ENCODE peak calls at places on chromosomes 13 and 19, in ten cellular contexts. M is T-helper 2 cell; G is natural killer cell; Q is A172; T is stimulated activated CD4-positive, alpha-beta T cell treated with anti-CD3 and anti-CD28 coated beads, Interleukin-12 subunit alpha, Interleukin-12 subunit beta, amount 100 ng/mL, for 4 hours; D is ELR; W is Jurkat, Clone E6-1; I is heart right ventricle; H is GF-D8; A is colonic mucosa. L is an unnamed sample.

GRCh38 chr13:97113231-97114001 is 108.7 kb upstream of the MBNL2 start:
- DNase-seq in M (no peak), G (no peak), Q (no peak), T (no peak), D (no peak), W (no peak), I (no peak), H (no peak), A (no peak), L (no peak)

GRCh38 chr19:35268546-35269424 is at the start of gene USF2:
- DNase-seq in M (peak), G (peak), Q (peak), T (peak), D (peak), W (peak), I (peak), H (peak), A (peak), L (peak)

GRCh38 chr13:50127017-50127725 is 111.9 kb downstream of the KCNRG start:
- DNase-seq in M (peak), G (peak), Q (no peak), T (peak), D (peak), W (peak), I (peak), H (peak), A (peak), L (peak)

GRCh38 chr19:29467824-29468401 is 57.9 kb upstream of the VSTM2B start:
- DNase-seq in M (no peak), G (no peak), Q (peak), T (peak), D (peak), W (peak), I (no peak), H (no peak), A (no peak), L (no peak)

GRCh38 chr13:114081761-114082681 is 50.4 kb downstream of the RASA3 start:
- DNase-seq in M (no peak), G (no peak), Q (no peak), T (no peak), D (no peak), W (no peak), I (no peak), H (no peak), A (no peak), L (no peak)

GRCh38 chr19:19032420-19033175 is 719 bp downstream of the SUGP2 start:
- DNase-seq in M (peak), G (peak), Q (peak), T (peak), D (peak), W (peak), I (peak), H (peak), A (peak), L (peak)

GRCh38 chr19:15101479-15102082 is 5.6 kb upstream of the SYDE1 start:
- DNase-seq in M (peak), G (peak), Q (no peak), T (peak), D (peak), W (peak), I (no peak), H (no peak), A (peak), L (peak)

GRCh38 chr13:32720026-32720425 is 133.8 kb downstream of the PDS5B start:
- DNase-seq in M (no peak), G (no peak), Q (no peak), T (no peak), D (peak), W (no peak), I (no peak), H (no peak), A (no peak), L (no peak)

GRCh38 chr19:3270908-3271307 is 46.4 kb downstream of the CELF5 start:
- DNase-seq in M (no peak), G (no peak), Q (peak), T (peak), D (peak), W (peak), I (no peak), H (no peak), A (no peak), L (no peak)

GRCh38 chr13:30526612-30527217 is 61.0 kb upstream of the HMGB1 start:
- DNase-seq in M (no peak), G (no peak), Q (no peak), T (no peak), D (peak), W (no peak), I (peak), H (no peak), A (no peak), L (no peak)

GRCh38 chr19:54191671-54192453 is 754 bp downstream of the TSEN34 start:
- DNase-seq in M (no peak), G (no peak), Q (no peak), T (no peak), D (peak), W (no peak), I (no peak), H (no peak), A (no peak), L (no peak)

GRCh38 chr19:50568321-50569022 is at the start of gene LRRC4B:
- DNase-seq in M (no peak), G (no peak), Q (peak), T (no peak), D (no peak), W (no peak), I (no peak), H (no peak), A (no peak), L (no peak)

GRCh38 chr19:46919324-46919723 is 58.5 kb downstream of the ARHGAP35 start:
- DNase-seq in M (no peak), G (no peak), Q (peak), T (no peak), D (peak), W (no peak), I (no peak), H (no peak), A (no peak), L (no peak)

GRCh38 chr19:4493929-4494690 is 22.0 kb downstream of the HDGFL2 start:
- DNase-seq in M (no peak), G (no peak), Q (no peak), T (no peak), D (no peak), W (no peak), I (no peak), H (no peak), A (no peak), L (no peak)

GRCh38 chr19:33293255-33294057 is 8.9 kb downstream of the CEBPA start:
- DNase-seq in M (no peak), G (no peak), Q (peak), T (no peak), D (peak), W (no peak), I (no peak), H (peak), A (peak), L (no peak)

GRCh38 chr19:58538257-58539168 is 5.4 kb upstream of the TRIM28 start:
- DNase-seq in M (no peak), G (no peak), Q (no peak), T (no peak), D (no peak), W (peak), I (peak), H (no peak), A (peak), L (no peak)

GRCh38 chr19:3135961-3136683 is at the start of gene GNA15:
- DNase-seq in M (peak), G (no peak), Q (no peak), T (peak), D (no peak), W (peak), I (peak), H (peak), A (peak), L (no peak)

L was measured in effector memory CD8-positive, alpha-beta T cell.